ENCODE peak calls at places on chromosomes 2 and 18, in ten cellular contexts. One of them, this sample, is unnamed.

GRCh38 chr2:139162456-139162855 is 382.3 kb upstream of the NXPH2 start:
- DNase-seq in breast epithelium: no peak
- DNase-seq in astrocyte: no peak
- DNase-seq in cardiac fibroblast: no peak
- DNase-seq in NB4: no peak
- DNase-seq in bronchial epithelial cell: no peak
- DNase-seq in lower leg skin: no peak
- DNase-seq in heart right ventricle: no peak
- DNase-seq in OCI-LY7: no peak
- DNase-seq in GM12864: no peak
- DNase-seq in this sample: no peak

GRCh38 chr2:156907806-156908205 is 349.7 kb upstream of the GALNT5 start:
- DNase-seq in breast epithelium: no peak
- DNase-seq in astrocyte: peak
- DNase-seq in cardiac fibroblast: peak
- DNase-seq in NB4: no peak
- DNase-seq in bronchial epithelial cell: peak
- DNase-seq in lower leg skin: no peak
- DNase-seq in heart right ventricle: no peak
- DNase-seq in OCI-LY7: no peak
- DNase-seq in GM12864: no peak
- DNase-seq in this sample: no peak

GRCh38 chr2:101745711-101746694 is 48.5 kb downstream of the MAP4K4 start:
- DNase-seq in breast epithelium: no peak
- DNase-seq in astrocyte: peak
- DNase-seq in cardiac fibroblast: peak
- DNase-seq in NB4: no peak
- DNase-seq in bronchial epithelial cell: peak
- DNase-seq in lower leg skin: no peak
- DNase-seq in heart right ventricle: no peak
- DNase-seq in OCI-LY7: no peak
- DNase-seq in GM12864: no peak
- DNase-seq in this sample: peak

GRCh38 chr2:194854941-194855340 is 802.1 kb upstream of the SLC39A10 start:
- DNase-seq in breast epithelium: no peak
- DNase-seq in astrocyte: no peak
- DNase-seq in cardiac fibroblast: no peak
- DNase-seq in NB4: no peak
- DNase-seq in bronchial epithelial cell: no peak
- DNase-seq in lower leg skin: no peak
- DNase-seq in heart right ventricle: no peak
- DNase-seq in OCI-LY7: no peak
- DNase-seq in GM12864: no peak
- DNase-seq in this sample: no peak

GRCh38 chr18:70181015-70181414 is 24.5 kb downstream of the RTTN start:
- DNase-seq in breast epithelium: no peak
- DNase-seq in astrocyte: peak
- DNase-seq in cardiac fibroblast: peak
- DNase-seq in NB4: no peak
- DNase-seq in bronchial epithelial cell: peak
- DNase-seq in lower leg skin: no peak
- DNase-seq in heart right ventricle: no peak
- DNase-seq in OCI-LY7: no peak
- DNase-seq in GM12864: no peak
- DNase-seq in this sample: peak

GRCh38 chr2:198157314-198157713 is 352.9 kb downstream of the PLCL1 start:
- DNase-seq in breast epithelium: no peak
- DNase-seq in astrocyte: no peak
- DNase-seq in cardiac fibroblast: no peak
- DNase-seq in NB4: no peak
- DNase-seq in bronchial epithelial cell: no peak
- DNase-seq in lower leg skin: no peak
- DNase-seq in heart right ventricle: no peak
- DNase-seq in OCI-LY7: no peak
- DNase-seq in GM12864: no peak
- DNase-seq in this sample: no peak

GRCh38 chr2:13654416-13654815 is 937.7 kb downstream of the TRIB2 start:
- DNase-seq in breast epithelium: no peak
- DNase-seq in astrocyte: peak
- DNase-seq in cardiac fibroblast: no peak
- DNase-seq in NB4: no peak
- DNase-seq in bronchial epithelial cell: no peak
- DNase-seq in lower leg skin: no peak
- DNase-seq in heart right ventricle: no peak
- DNase-seq in OCI-LY7: no peak
- DNase-seq in GM12864: no peak
- DNase-seq in this sample: no peak

GRCh38 chr2:223786236-223786635 is 51.1 kb downstream of the AP1S3 start:
- DNase-seq in breast epithelium: no peak
- DNase-seq in astrocyte: no peak
- DNase-seq in cardiac fibroblast: no peak
- DNase-seq in NB4: no peak
- DNase-seq in bronchial epithelial cell: no peak
- DNase-seq in lower leg skin: no peak
- DNase-seq in heart right ventricle: no peak
- DNase-seq in OCI-LY7: no peak
- DNase-seq in GM12864: no peak
- DNase-seq in this sample: no peak

GRCh38 chr18:56168049-56168781 is 470.2 kb downstream of the TXNL1 start:
- DNase-seq in breast epithelium: no peak
- DNase-seq in astrocyte: peak
- DNase-seq in cardiac fibroblast: peak
- DNase-seq in NB4: no peak
- DNase-seq in bronchial epithelial cell: peak
- DNase-seq in lower leg skin: no peak
- DNase-seq in heart right ventricle: no peak
- DNase-seq in OCI-LY7: no peak
- DNase-seq in GM12864: no peak
- DNase-seq in this sample: peak

GRCh38 chr2:229434131-229434530 is 163.0 kb upstream of the PID1 start:
- DNase-seq in breast epithelium: no peak
- DNase-seq in astrocyte: no peak
- DNase-seq in cardiac fibroblast: peak
- DNase-seq in NB4: no peak
- DNase-seq in bronchial epithelial cell: no peak
- DNase-seq in lower leg skin: no peak
- DNase-seq in heart right ventricle: no peak
- DNase-seq in OCI-LY7: no peak
- DNase-seq in GM12864: no peak
- DNase-seq in this sample: peak

GRCh38 chr2:189298038-189298437 is 118.5 kb upstream of the COL5A2 start:
- DNase-seq in breast epithelium: no peak
- DNase-seq in astrocyte: peak
- DNase-seq in cardiac fibroblast: peak
- DNase-seq in NB4: no peak
- DNase-seq in bronchial epithelial cell: no peak
- DNase-seq in lower leg skin: no peak
- DNase-seq in heart right ventricle: no peak
- DNase-seq in OCI-LY7: no peak
- DNase-seq in GM12864: no peak
- DNase-seq in this sample: peak

GRCh38 chr2:131039908-131040660 is 53.2 kb downstream of the FAM168B start:
- DNase-seq in breast epithelium: no peak
- DNase-seq in astrocyte: no peak
- DNase-seq in cardiac fibroblast: peak
- DNase-seq in NB4: no peak
- DNase-seq in bronchial epithelial cell: no peak
- DNase-seq in lower leg skin: peak
- DNase-seq in heart right ventricle: no peak
- DNase-seq in OCI-LY7: no peak
- DNase-seq in GM12864: no peak
- DNase-seq in this sample: no peak

GRCh38 chr2:173734686-173735308 is 230.4 kb downstream of the SP3 start:
- DNase-seq in breast epithelium: no peak
- DNase-seq in astrocyte: no peak
- DNase-seq in cardiac fibroblast: no peak
- DNase-seq in NB4: no peak
- DNase-seq in bronchial epithelial cell: no peak
- DNase-seq in lower leg skin: no peak
- DNase-seq in heart right ventricle: no peak
- DNase-seq in OCI-LY7: no peak
- DNase-seq in GM12864: no peak
- DNase-seq in this sample: no peak

GRCh38 chr18:35526476-35527120 is 28.8 kb upstream of the INO80C start:
- DNase-seq in breast epithelium: no peak
- DNase-seq in astrocyte: peak
- DNase-seq in cardiac fibroblast: peak
- DNase-seq in NB4: peak
- DNase-seq in bronchial epithelial cell: peak
- DNase-seq in lower leg skin: no peak
- DNase-seq in heart right ventricle: no peak
- DNase-seq in OCI-LY7: no peak
- DNase-seq in GM12864: no peak
- DNase-seq in this sample: no peak

GRCh38 chr2:8479298-8479697 is 202.6 kb upstream of the ID2 start:
- DNase-seq in breast epithelium: no peak
- DNase-seq in astrocyte: no peak
- DNase-seq in cardiac fibroblast: no peak
- DNase-seq in NB4: no peak
- DNase-seq in bronchial epithelial cell: no peak
- DNase-seq in lower leg skin: peak
- DNase-seq in heart right ventricle: peak
- DNase-seq in OCI-LY7: no peak
- DNase-seq in GM12864: no peak
- DNase-seq in this sample: no peak
- TF ChIP-seq CTCF in breast epithelium: no peak
- TF ChIP-seq CTCF in astrocyte: no peak
- TF ChIP-seq CTCF in cardiac fibroblast: no peak
- TF ChIP-seq CTCF in NB4: no peak
- TF ChIP-seq CTCF in bronchial epithelial cell: no peak
- TF ChIP-seq CTCF in lower leg skin: no peak
- TF ChIP-seq CTCF in heart right ventricle: no peak
- TF ChIP-seq CTCF in OCI-LY7: no peak
- TF ChIP-seq CTCF in GM12864: no peak
- TF ChIP-seq CTCF in this sample: no peak

DNA sequence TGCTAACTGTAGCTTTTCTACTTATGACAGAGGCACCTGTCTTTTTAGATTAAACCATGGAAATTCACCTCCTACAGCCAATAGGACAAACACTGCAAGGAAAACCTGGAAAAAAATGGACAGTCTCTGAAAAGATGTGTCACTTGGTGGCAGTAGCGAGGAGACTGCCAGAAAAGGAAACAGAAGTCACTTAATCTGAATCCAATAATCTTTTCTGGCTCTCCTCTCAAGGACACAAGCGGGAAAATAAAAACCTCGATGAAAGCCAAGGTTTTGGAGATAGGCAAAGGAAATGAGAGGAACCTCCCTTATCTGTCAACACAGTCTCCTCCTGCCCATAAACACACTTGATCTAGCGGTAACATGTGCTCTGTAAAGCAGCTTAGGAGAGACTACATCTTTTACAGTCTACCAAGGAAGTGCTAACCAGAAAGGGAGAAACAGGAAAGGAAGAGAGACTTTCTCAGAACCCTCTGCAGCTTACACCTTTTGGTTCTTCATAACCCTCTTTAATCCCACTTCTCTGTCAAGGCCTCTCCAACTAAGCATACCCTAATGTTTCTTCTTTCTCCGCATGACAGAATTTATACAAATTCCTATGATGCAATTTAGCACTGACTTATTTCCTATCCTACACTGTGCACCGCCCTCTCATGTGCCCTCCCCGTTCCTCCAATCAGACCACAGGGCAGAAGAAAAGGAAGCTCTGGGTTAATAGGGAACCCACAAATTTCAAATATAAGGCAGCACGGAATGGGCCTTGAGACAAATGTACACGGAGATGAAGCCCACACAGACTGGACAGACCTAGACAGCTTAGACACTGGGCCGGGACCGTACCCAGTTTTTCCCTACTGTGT is 52.8 kb downstream of the CLASP1 start:
- DNase-seq in breast epithelium: no peak
- DNase-seq in astrocyte: peak
- DNase-seq in cardiac fibroblast: peak
- DNase-seq in NB4: peak
- DNase-seq in bronchial epithelial cell: peak
- DNase-seq in lower leg skin: no peak
- DNase-seq in heart right ventricle: no peak
- DNase-seq in OCI-LY7: peak
- DNase-seq in GM12864: peak
- DNase-seq in this sample: peak
- H3K4me3 ChIP-seq in breast epithelium: peak
- H3K4me3 ChIP-seq in astrocyte: no peak
- H3K4me3 ChIP-seq in cardiac fibroblast: no peak
- H3K4me3 ChIP-seq in NB4: peak
- H3K4me3 ChIP-seq in bronchial epithelial cell: peak
- H3K4me3 ChIP-seq in lower leg skin: no peak
- H3K4me3 ChIP-seq in heart right ventricle: no peak
- H3K4me3 ChIP-seq in OCI-LY7: peak
- H3K4me3 ChIP-seq in GM12864: peak
- H3K4me3 ChIP-seq in this sample: peak

GRCh38 chr18:79951545-79952456 is at the start of gene SLC66A2:
- DNase-seq in breast epithelium: peak
- DNase-seq in astrocyte: peak
- DNase-seq in cardiac fibroblast: peak
- DNase-seq in NB4: peak
- DNase-seq in bronchial epithelial cell: peak
- DNase-seq in lower leg skin: peak
- DNase-seq in heart right ventricle: peak
- DNase-seq in OCI-LY7: peak
- DNase-seq in GM12864: no peak
- DNase-seq in this sample: peak
- TF ChIP-seq CTCF in breast epithelium: no peak
- TF ChIP-seq CTCF in astrocyte: no peak
- TF ChIP-seq CTCF in cardiac fibroblast: no peak
- TF ChIP-seq CTCF in NB4: no peak
- TF ChIP-seq CTCF in bronchial epithelial cell: no peak
- TF ChIP-seq CTCF in lower leg skin: no peak
- TF ChIP-seq CTCF in heart right ventricle: no peak
- TF ChIP-seq CTCF in OCI-LY7: peak
- TF ChIP-seq CTCF in GM12864: peak
- TF ChIP-seq CTCF in this sample: no peak

GRCh38 chr2:90207454-90208058 is 1516.1 kb downstream of the RPIA start:
- DNase-seq in breast epithelium: no peak
- DNase-seq in astrocyte: no peak
- DNase-seq in cardiac fibroblast: peak
- DNase-seq in NB4: peak
- DNase-seq in bronchial epithelial cell: peak
- DNase-seq in lower leg skin: no peak
- DNase-seq in heart right ventricle: no peak
- DNase-seq in OCI-LY7: peak
- DNase-seq in GM12864: no peak
- DNase-seq in this sample: no peak

GRCh38 chr2:90209009-90209408 is 1517.5 kb downstream of the RPIA start:
- DNase-seq in breast epithelium: no peak
- DNase-seq in astrocyte: no peak
- DNase-seq in cardiac fibroblast: no peak
- DNase-seq in NB4: no peak
- DNase-seq in bronchial epithelial cell: no peak
- DNase-seq in lower leg skin: no peak
- DNase-seq in heart right ventricle: no peak
- DNase-seq in OCI-LY7: no peak
- DNase-seq in GM12864: no peak
- DNase-seq in this sample: no peak

DNA sequence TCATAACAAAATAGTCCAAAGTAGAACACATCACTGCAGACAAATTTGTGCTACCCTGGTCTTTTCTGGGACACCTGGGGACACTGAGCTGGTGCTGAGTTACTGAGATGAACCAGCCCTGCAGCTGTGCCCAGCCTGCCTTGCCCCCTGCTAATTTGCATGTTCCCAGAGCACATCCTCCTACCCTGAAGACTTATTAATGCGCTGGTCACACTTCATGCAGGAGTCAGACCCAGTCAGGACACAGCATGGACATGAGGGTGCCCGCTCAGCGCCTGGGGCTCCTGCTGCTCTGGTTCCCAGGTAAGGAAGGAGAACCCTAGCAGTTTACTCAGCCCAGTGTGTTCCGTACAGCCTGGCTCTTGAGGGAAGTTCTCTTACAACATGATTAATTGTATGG is 1518.3 kb downstream of the RPIA start:
- DNase-seq in breast epithelium: no peak
- DNase-seq in astrocyte: no peak
- DNase-seq in cardiac fibroblast: no peak
- DNase-seq in NB4: no peak
- DNase-seq in bronchial epithelial cell: no peak
- DNase-seq in lower leg skin: no peak
- DNase-seq in heart right ventricle: no peak
- DNase-seq in OCI-LY7: peak
- DNase-seq in GM12864: no peak
- DNase-seq in this sample: no peak
- H3K4me3 ChIP-seq in breast epithelium: no peak
- H3K4me3 ChIP-seq in astrocyte: no peak
- H3K4me3 ChIP-seq in cardiac fibroblast: no peak
- H3K4me3 ChIP-seq in NB4: no peak
- H3K4me3 ChIP-seq in bronchial epithelial cell: no peak
- H3K4me3 ChIP-seq in lower leg skin: no peak
- H3K4me3 ChIP-seq in heart right ventricle: no peak
- H3K4me3 ChIP-seq in OCI-LY7: peak
- H3K4me3 ChIP-seq in GM12864: no peak
- H3K4me3 ChIP-seq in this sample: no peak

This sample was measured in foreskin fibroblast.